ENCODE peak calls at places on chromosomes 4 and X, in four cellular contexts. One of them, this sample, is unnamed.
A peak's percentile ranks its signal among the peaks of the same experiment; 100 is the strongest.

GRCh38 chrX:15714529-15714928 is 23.5 kb upstream of the CA5B start:
- DNase-seq in thyroid gland: peak; percentile 48
- DNase-seq in adrenal gland: peak; percentile 49
- DNase-seq in transverse colon: no peak
- DNase-seq in this sample: no peak

GRCh38 chrX:47623540-47624027 is 3.9 kb upstream of the SYN1 start:
- DNase-seq in adrenal gland: peak; percentile 65
- DNase-seq in transverse colon: peak; percentile 34
- DNase-seq in thyroid gland: peak; percentile 34
- DNase-seq in this sample: peak; percentile 43

GRCh38 chrX:130415201-130415600 is 13.4 kb downstream of the RBMX2 start:
- DNase-seq in transverse colon: no peak
- DNase-seq in adrenal gland: no peak
- DNase-seq in thyroid gland: no peak
- DNase-seq in this sample: no peak

GRCh38 chr4:173051697-173052096 is 116.9 kb upstream of the GALNT7 start:
- DNase-seq in transverse colon: no peak
- DNase-seq in thyroid gland: no peak
- DNase-seq in adrenal gland: peak; percentile 23
- DNase-seq in this sample: no peak

GRCh38 chrX:20313889-20314288 is 47.2 kb upstream of the RPS6KA3 start:
- DNase-seq in thyroid gland: no peak
- DNase-seq in adrenal gland: no peak
- DNase-seq in transverse colon: no peak
- DNase-seq in this sample: no peak

GRCh38 chr4:68892861-68893260 is 58.7 kb downstream of the UGT2A3 start:
- DNase-seq in thyroid gland: no peak
- DNase-seq in adrenal gland: no peak
- DNase-seq in transverse colon: no peak
- DNase-seq in this sample: no peak

GRCh38 chrX:51894697-51895336 is 1.4 kb downstream of the MAGED1 start:
- DNase-seq in thyroid gland: peak; percentile 48
- DNase-seq in adrenal gland: peak; percentile 53
- DNase-seq in transverse colon: peak; percentile 27
- DNase-seq in this sample: no peak

GRCh38 chr4:2763511-2763967 is 7.4 kb upstream of the TNIP2 start:
- DNase-seq in transverse colon: no peak
- DNase-seq in thyroid gland: no peak
- DNase-seq in adrenal gland: no peak
- DNase-seq in this sample: no peak

GRCh38 chr4:106062452-106062875 is 167.2 kb downstream of the NPNT start:
- DNase-seq in transverse colon: no peak
- DNase-seq in thyroid gland: no peak
- DNase-seq in adrenal gland: no peak
- DNase-seq in this sample: no peak

GRCh38 chr4:184752496-184753275 is 18.8 kb upstream of the CENPU start:
- DNase-seq in adrenal gland: no peak
- DNase-seq in transverse colon: no peak
- DNase-seq in thyroid gland: no peak
- DNase-seq in this sample: no peak

DNA sequence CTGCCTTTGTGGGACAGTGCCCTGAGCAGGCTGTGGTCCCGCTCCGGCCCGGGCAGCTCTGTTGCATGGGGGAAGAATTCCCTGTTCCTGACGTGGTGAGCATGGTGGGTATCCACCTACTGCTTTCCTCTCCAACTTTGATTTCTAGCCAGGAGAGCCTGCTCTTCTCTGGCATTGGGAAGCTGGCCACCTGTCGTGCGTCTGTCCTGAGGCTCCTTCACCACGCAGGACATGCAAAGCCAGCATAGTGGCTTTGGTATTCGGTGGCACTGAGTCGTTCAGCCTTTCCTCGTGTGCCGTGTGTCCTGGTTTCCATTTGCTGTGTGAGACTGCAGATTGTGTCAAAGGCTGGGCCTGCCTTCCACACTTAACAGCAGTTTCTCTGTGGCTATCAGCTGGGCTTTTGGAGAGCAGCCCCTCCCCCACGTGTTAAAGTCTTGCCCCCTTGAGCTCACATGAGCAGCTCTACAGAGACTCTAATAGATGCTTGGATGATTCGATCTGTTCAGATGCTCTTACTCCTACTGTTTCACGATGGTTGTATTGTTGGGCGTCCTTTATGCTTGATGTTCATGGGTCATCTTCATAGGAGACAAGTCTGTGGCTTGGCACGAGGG is 46.4 kb upstream of the CLCN4 start:
- DNase-seq in adrenal gland: no peak
- DNase-seq in thyroid gland: no peak
- DNase-seq in transverse colon: no peak
- DNase-seq in this sample: no peak
- H3K4me1 ChIP-seq in adrenal gland: peaks cover 17% of the 10 kb centered on the region
- H3K4me1 ChIP-seq in thyroid gland: peaks cover 4% of the 10 kb centered on the region
- H3K4me1 ChIP-seq in transverse colon: peaks cover 4% of the 10 kb centered on the region
- H3K4me1 ChIP-seq in this sample: peaks cover 76% of the 10 kb centered on the region

GRCh38 chr4:76737180-76737579 is 160.8 kb downstream of the SOWAHB start:
- DNase-seq in thyroid gland: no peak
- DNase-seq in transverse colon: no peak
- DNase-seq in adrenal gland: no peak
- DNase-seq in this sample: no peak
- H3K27ac ChIP-seq in thyroid gland: no peak overlapping the region
- H3K27ac ChIP-seq in transverse colon: peak overlapping the region; percentile 76
- H3K27ac ChIP-seq in adrenal gland: no peak overlapping the region
- H3K27ac ChIP-seq in this sample: no peak overlapping the region

DNA sequence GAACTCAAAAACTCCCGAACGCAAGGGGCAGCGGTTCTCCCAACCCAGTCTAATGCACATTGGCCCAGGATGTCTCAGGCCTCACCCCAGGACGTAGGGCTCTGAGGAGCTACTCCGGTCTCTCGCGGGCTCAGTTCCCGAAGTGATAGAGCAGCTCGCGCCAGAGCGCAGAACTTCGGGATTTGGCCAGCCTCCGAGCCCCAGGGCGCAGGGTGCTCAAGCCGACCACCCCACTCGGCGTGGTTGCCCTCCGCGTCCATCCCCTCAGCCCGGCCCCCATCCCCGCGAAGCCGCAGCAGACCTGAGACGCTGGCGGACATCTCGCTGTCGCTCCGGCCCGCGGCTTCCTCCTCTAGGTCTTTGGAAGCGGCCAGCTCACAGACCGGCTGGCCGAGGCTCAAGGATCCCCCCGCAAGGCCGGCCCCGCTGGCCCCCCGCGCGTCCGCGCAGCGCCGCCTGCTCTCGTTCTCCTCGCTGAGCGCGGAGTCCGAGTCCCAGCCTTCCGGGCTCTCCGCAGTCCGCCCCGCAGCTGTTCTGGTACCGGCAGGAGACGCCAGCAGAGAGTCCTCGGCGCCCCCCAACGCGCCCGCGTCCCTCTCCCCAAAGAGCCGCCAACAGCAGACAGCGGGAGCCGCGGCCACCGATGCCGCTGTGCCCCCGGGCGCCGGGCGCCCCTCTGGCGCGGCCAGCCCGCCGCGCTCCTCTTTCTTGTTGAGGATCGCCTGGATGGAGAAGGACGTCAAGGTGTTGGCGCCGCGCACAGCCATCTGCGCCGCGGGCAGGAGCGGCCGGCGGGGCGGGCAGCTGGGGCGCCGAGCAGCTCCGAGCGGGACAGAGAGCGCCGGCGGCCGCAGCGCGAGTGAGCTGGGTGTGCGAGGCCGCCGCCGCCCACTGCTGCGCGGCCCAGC is at the start of gene NKX3-2:
- DNase-seq in adrenal gland: no peak
- DNase-seq in thyroid gland: no peak
- DNase-seq in transverse colon: no peak
- DNase-seq in this sample: no peak
- H3K27me3 ChIP-seq in adrenal gland: peaks cover 91% of the 10 kb centered on the region
- H3K27me3 ChIP-seq in thyroid gland: peaks cover 74% of the 10 kb centered on the region
- H3K27me3 ChIP-seq in transverse colon: peaks cover 100% of the 10 kb centered on the region
- H3K27me3 ChIP-seq in this sample: peaks cover 64% of the 10 kb centered on the region

GRCh38 chr4:118811008-118811764 is 24.7 kb downstream of the SEC24D start:
- DNase-seq in adrenal gland: no peak
- DNase-seq in transverse colon: no peak
- DNase-seq in thyroid gland: no peak
- DNase-seq in this sample: no peak

GRCh38 chr4:118814054-118814453 is 21.9 kb downstream of the SEC24D start:
- DNase-seq in adrenal gland: peak; percentile 24
- DNase-seq in thyroid gland: no peak
- DNase-seq in transverse colon: no peak
- DNase-seq in this sample: no peak

GRCh38 chr4:118811832-118812231 is 24.1 kb downstream of the SEC24D start:
- DNase-seq in adrenal gland: no peak
- DNase-seq in transverse colon: no peak
- DNase-seq in thyroid gland: no peak
- DNase-seq in this sample: no peak

GRCh38 chr4:118814901-118815300 is 21.0 kb downstream of the SEC24D start:
- DNase-seq in adrenal gland: no peak
- DNase-seq in thyroid gland: no peak
- DNase-seq in transverse colon: no peak
- DNase-seq in this sample: no peak

GRCh38 chr4:118813561-118813960 is 22.4 kb downstream of the SEC24D start:
- DNase-seq in adrenal gland: no peak
- DNase-seq in transverse colon: no peak
- DNase-seq in thyroid gland: no peak
- DNase-seq in this sample: no peak
- H3K4me1 ChIP-seq in adrenal gland: no peaks in the 10 kb centered on the region
- H3K4me1 ChIP-seq in transverse colon: no peaks in the 10 kb centered on the region
- H3K4me1 ChIP-seq in thyroid gland: no peaks in the 10 kb centered on the region
- H3K4me1 ChIP-seq in this sample: no peaks in the 10 kb centered on the region

This sample was measured in CD4-positive, alpha-beta memory T cell.